ENCODE peak calls at places on chromosomes 11 and 22, in eight cellular contexts. I is neural progenitor cell; C is heart left ventricle; N is tibial artery; Q is effector memory CD4-positive, alpha-beta T cell; A is choroid plexus epithelial cell; K is cardiac muscle cell; L is CD4-positive, CD25-positive, alpha-beta regulatory T cell. V is an unnamed sample.

GRCh38 chr11:102886999-102887398 is 12.2 kb upstream of the MMP12 start:
- DNase-seq in I (no peak), C (no peak), N (no peak), Q (no peak), A (no peak), K (no peak), L (no peak), V (no peak)

GRCh38 chr11:62446091-62446490 is 27.3 kb downstream of the SCGB1A1 start:
- DNase-seq in I (no peak), C (no peak), N (no peak), Q (no peak), A (no peak), K (no peak), L (no peak), V (no peak)

GRCh38 chr11:67397986-67398660 is 3.5 kb downstream of the PPP1CA start:
- DNase-seq in I (no peak), C (peak; percentile 40), N (no peak), Q (no peak), A (no peak), K (no peak), L (no peak), V (no peak)

GRCh38 chr22:48498526-48499331 is 1328.9 kb downstream of the BRD1 start:
- DNase-seq in I (no peak), C (peak; percentile 58), N (no peak), Q (no peak), A (no peak), K (no peak), L (no peak), V (no peak)

GRCh38 chr11:90774727-90775572 is 552.1 kb upstream of the CHORDC1 start:
- DNase-seq in I (peak; percentile 66), C (no peak), N (no peak), Q (no peak), A (peak; percentile 10), K (no peak), L (no peak), V (no peak)

GRCh38 chr11:94036096-94036495 is 14.9 kb downstream of the HEPHL1 start:
- DNase-seq in I (no peak), C (no peak), N (no peak), Q (no peak), A (no peak), K (no peak), L (no peak), V (no peak)

GRCh38 chr11:12807621-12808020 is 133.4 kb downstream of the TEAD1 start:
- DNase-seq in I (no peak), C (no peak), N (no peak), Q (no peak), A (no peak), K (no peak), L (no peak), V (no peak)

GRCh38 chr22:43862074-43862881 is at the start of gene SULT4A1:
- DNase-seq in I (peak; percentile 91), C (no peak), N (no peak), Q (no peak), A (peak; percentile 37), K (peak; percentile 52), L (no peak), V (no peak)

GRCh38 chr22:21070690-21071615 is 25.2 kb downstream of the LRRC74B start:
- DNase-seq in I (no peak), C (no peak), N (no peak), Q (no peak), A (no peak), K (no peak), L (no peak), V (no peak)

GRCh38 chr11:107840120-107840479 is 18.5 kb downstream of the SLC35F2 start:
- DNase-seq in I (no peak), C (no peak), N (peak; percentile 48), Q (no peak), A (no peak), K (no peak), L (no peak), V (no peak)

GRCh38 chr22:47063606-47064005 is 301.2 kb downstream of the TBC1D22A start:
- DNase-seq in I (no peak), C (no peak), N (no peak), Q (no peak), A (no peak), K (no peak), L (no peak), V (no peak)

GRCh38 chr22:38882972-38883622 is 11.1 kb upstream of the CBX6 start:
- DNase-seq in I (no peak), C (no peak), N (no peak), Q (no peak), A (no peak), K (no peak), L (no peak), V (no peak)

GRCh38 chr22:38882480-38882879 is 10.5 kb upstream of the CBX6 start:
- DNase-seq in I (no peak), C (no peak), N (peak; percentile 50), Q (no peak), A (no peak), K (no peak), L (no peak), V (no peak)

GRCh38 chr22:38881997-38882396 is 10.0 kb upstream of the CBX6 start:
- DNase-seq in I (no peak), C (no peak), N (peak; percentile 21), Q (no peak), A (no peak), K (no peak), L (no peak), V (no peak)

GRCh38 chr22:38879961-38880360 is 7.9 kb upstream of the CBX6 start:
- DNase-seq in I (no peak), C (no peak), N (no peak), Q (no peak), A (no peak), K (no peak), L (no peak), V (no peak)

DNA sequence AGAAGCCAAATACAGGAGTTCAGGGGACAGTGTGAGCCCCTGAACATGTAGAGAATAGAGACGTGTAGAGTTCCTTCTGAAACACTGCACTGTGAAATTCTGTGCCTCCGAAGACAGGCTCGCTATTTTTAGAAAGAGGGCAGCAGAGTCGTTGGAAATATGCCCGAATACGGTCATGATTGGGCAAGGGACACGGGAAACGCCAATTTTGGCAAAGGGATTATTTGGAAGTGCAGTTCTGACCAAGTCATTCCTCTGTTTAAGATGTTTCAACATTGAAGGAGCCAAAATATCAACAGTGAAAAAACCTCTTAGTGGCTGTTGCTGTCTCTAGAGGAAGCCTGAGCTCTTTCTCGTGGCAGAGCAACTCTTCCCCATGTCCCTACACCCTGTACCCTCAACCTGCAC is 9.5 kb upstream of the CBX6 start:
- DNase-seq in I (no peak), C (no peak), N (peak; percentile 82), Q (no peak), A (peak; percentile 58), K (peak; percentile 67), L (no peak), V (no peak)
- H3K4me3 ChIP-seq in I (no peak overlapping the region), C (peak overlapping the region; percentile 9), N (peak overlapping the region; percentile 34), Q (no peak overlapping the region), A (no peak overlapping the region), K (no peak overlapping the region), L (no peak overlapping the region), V (no peak overlapping the region)

DNA sequence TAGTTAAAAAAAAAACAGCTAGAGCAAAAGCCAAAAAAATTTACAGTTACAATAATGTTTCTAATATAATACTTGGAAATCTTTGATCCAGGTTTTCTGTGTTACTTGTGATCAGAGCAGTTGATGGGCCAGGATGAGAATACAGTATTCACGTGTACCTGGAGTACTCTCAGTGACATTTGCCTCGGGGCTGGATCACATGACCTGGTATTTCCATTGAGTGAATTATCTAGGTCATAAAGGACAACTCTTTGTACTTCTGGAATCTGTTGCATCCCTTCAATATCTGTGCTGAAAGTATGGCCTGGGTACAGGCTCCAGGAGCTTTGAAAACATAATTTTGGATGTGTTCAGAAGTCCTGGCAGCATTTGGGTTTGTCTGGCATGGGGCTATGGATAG is 93.5 kb downstream of the GRAMD1B start:
- DNase-seq in I (no peak), C (no peak), N (no peak), Q (no peak), A (no peak), K (no peak), L (no peak), V (no peak)
- H3K4me3 ChIP-seq in I (no peak overlapping the region), C (no peak overlapping the region), N (no peak overlapping the region), Q (no peak overlapping the region), A (no peak overlapping the region), K (no peak overlapping the region), L (no peak overlapping the region), V (no peak overlapping the region)

DNA sequence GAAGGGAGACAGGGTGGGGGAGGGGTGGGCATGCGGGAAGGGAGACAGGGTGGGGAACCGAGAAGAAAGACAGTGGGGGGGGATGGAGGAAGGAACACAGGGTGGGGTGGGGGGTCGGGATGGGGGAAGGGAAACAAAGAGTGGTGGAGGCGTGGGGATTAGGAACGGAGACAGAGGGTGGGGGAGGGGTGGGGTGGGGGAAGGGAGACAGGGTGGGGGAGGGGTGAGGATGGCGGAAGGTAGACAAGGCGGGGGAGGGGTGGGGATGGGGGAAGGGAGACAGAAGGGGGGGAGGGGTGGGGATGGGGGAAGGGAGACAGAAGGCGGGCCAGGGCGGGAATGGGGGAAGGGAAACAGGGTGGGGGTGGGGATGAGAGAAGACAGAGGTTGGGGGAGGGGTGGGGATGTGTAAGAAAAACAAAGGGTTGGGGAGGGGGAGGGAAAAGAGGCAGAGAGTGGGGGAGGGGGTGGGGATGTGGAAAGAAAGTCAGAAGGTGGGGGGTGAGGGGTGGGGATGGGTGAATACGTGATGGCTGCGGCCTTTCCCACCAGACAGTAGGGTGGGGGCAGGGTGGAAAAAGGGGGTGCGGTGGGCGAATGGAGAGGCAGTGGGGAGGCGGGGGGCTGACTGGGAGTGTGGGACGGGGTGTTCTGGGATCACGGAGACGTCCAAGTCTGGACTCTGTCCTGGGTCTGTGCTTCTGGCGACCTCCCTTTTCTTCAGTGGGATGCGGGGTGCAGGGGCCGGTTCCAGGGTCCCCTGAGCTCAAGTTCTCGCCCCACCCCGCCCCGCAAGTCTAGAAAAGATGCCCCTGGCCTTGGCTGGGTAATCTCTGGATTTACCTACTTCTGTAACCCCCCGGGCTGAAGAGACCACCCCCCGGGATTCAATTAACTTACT is 744 bp downstream of the PRAME start:
- DNase-seq in I (no peak), C (no peak), N (no peak), Q (no peak), A (no peak), K (no peak), L (no peak), V (no peak)
- H3K4me3 ChIP-seq in I (no peak overlapping the region), C (no peak overlapping the region), N (no peak overlapping the region), Q (no peak overlapping the region), A (no peak overlapping the region), K (no peak overlapping the region), L (no peak overlapping the region), V (no peak overlapping the region)

GRCh38 chr22:22918297-22918965 is 30.8 kb downstream of the IGLL5 start:
- DNase-seq in I (no peak), C (no peak), N (no peak), Q (no peak), A (no peak), K (no peak), L (no peak), V (no peak)

GRCh38 chr22:22920104-22920654 is 32.6 kb downstream of the IGLL5 start:
- DNase-seq in I (no peak), C (peak; percentile 25), N (no peak), Q (no peak), A (no peak), K (no peak), L (no peak), V (no peak)

GRCh38 chr22:22920910-22921550 is 33.4 kb downstream of the IGLL5 start:
- DNase-seq in I (no peak), C (peak; percentile 37), N (no peak), Q (no peak), A (no peak), K (no peak), L (no peak), V (no peak)

GRCh38 chr22:22917377-22917776 is 29.8 kb downstream of the IGLL5 start:
- DNase-seq in I (no peak), C (no peak), N (no peak), Q (no peak), A (no peak), K (no peak), L (no peak), V (no peak)

GRCh38 chr22:22919041-22919440 is 31.4 kb downstream of the IGLL5 start:
- DNase-seq in I (no peak), C (peak; percentile 26), N (no peak), Q (no peak), A (no peak), K (no peak), L (no peak), V (no peak)
- H3K4me3 ChIP-seq in I (no peak overlapping the region), C (no peak overlapping the region), N (no peak overlapping the region), Q (no peak overlapping the region), A (no peak overlapping the region), K (no peak overlapping the region), L (no peak overlapping the region), V (no peak overlapping the region)

V was measured in DND-41.